ENCODE peak calls at places on chromosomes 2 and 18, in nine cellular contexts. O is iris pigment epithelial cell; E is RCC 7860; N is fibroblast of pulmonary artery; X is foreskin fibroblast; L is EL; G is stimulated activated CD4-positive, alpha-beta T cell treated with anti-CD3 and anti-CD28 coated beads, TNF-alpha, amount 100 ng/mL, for 48 hours; D is NAMALWA; R is dorsolateral prefrontal cortex. U is an unnamed sample.

GRCh38 chr2:239908308-239908707 is 116.8 kb downstream of the NDUFA10 start:
- DNase-seq in O (no peak), E (no peak), N (no peak), X (no peak), L (no peak), G (no peak), D (no peak), R (no peak), U (no peak)

GRCh38 chr18:14026199-14026598 is 106.0 kb downstream of the ZNF519 start:
- DNase-seq in O (no peak), E (no peak), N (no peak), X (no peak), L (no peak), G (no peak), D (no peak), R (no peak), U (no peak)

GRCh38 chr2:201407265-201407664 is 44.0 kb downstream of the TRAK2 start:
- DNase-seq in O (no peak), E (peak; percentile 24), N (no peak), X (no peak), L (no peak), G (no peak), D (no peak), R (no peak), U (no peak)

GRCh38 chr2:162798407-162798806 is 40.2 kb downstream of the KCNH7 start:
- DNase-seq in O (no peak), E (no peak), N (no peak), X (no peak), L (no peak), G (no peak), D (no peak), R (no peak), U (no peak)

GRCh38 chr2:64363848-64364247 is 90.1 kb upstream of the LGALSL start:
- DNase-seq in O (no peak), E (no peak), N (no peak), X (no peak), L (no peak), G (no peak), D (peak; percentile 26), R (no peak), U (no peak)

GRCh38 chr2:288002-288742 is at the start of gene ALKAL2:
- DNase-seq in O (peak; percentile 27), E (no peak), N (peak; percentile 10), X (no peak), L (no peak), G (no peak), D (no peak), R (no peak), U (no peak)

GRCh38 chr2:102025583-102026267 is 34.0 kb downstream of the IL1R2 start:
- DNase-seq in O (peak; percentile 38), E (no peak), N (no peak), X (no peak), L (no peak), G (no peak), D (no peak), R (no peak), U (no peak)

GRCh38 chr2:28360742-28361293 is 31.8 kb upstream of the FOSL2 start:
- DNase-seq in O (peak; percentile 40), E (peak; percentile 95), N (peak; percentile 64), X (peak; percentile 76), L (peak; percentile 89), G (no peak), D (no peak), R (no peak), U (no peak)

GRCh38 chr2:239964399-239965185 is 60.5 kb downstream of the NDUFA10 start:
- DNase-seq in O (no peak), E (no peak), N (no peak), X (no peak), L (no peak), G (no peak), D (no peak), R (no peak), U (no peak)

GRCh38 chr2:43292851-43293743 is 66.7 kb upstream of the ZFP36L2 start:
- DNase-seq in O (no peak), E (no peak), N (no peak), X (no peak), L (no peak), G (no peak), D (no peak), R (no peak), U (no peak)

GRCh38 chr18:10162340-10162739 is 248.5 kb downstream of the VAPA start:
- DNase-seq in O (no peak), E (no peak), N (no peak), X (no peak), L (no peak), G (no peak), D (no peak), R (no peak), U (no peak)

GRCh38 chr2:133579295-133579694 is 11.0 kb upstream of the NCKAP5 start:
- DNase-seq in O (peak; percentile 88), E (no peak), N (peak; percentile 38), X (no peak), L (peak; percentile 48), G (no peak), D (no peak), R (no peak), U (no peak)

GRCh38 chr2:109537565-109538221 is 76.1 kb downstream of the SEPTIN10 start:
- DNase-seq in O (peak; percentile 46), E (no peak), N (peak; percentile 57), X (no peak), L (no peak), G (no peak), D (no peak), R (no peak), U (no peak)

GRCh38 chr2:236376566-236377244 is 112.5 kb upstream of the ASB18 start:
- DNase-seq in O (no peak), E (no peak), N (no peak), X (no peak), L (no peak), G (no peak), D (no peak), R (no peak), U (peak; percentile 31)

GRCh38 chr2:206084870-206085741 is 868 bp downstream of the INO80D start:
- DNase-seq in O (no peak), E (no peak), N (no peak), X (no peak), L (peak; percentile 34), G (peak; percentile 38), D (peak; percentile 51), R (no peak), U (no peak)

GRCh38 chr2:218036371-218036770 is 32.7 kb upstream of the RUFY4 start:
- DNase-seq in O (no peak), E (no peak), N (no peak), X (no peak), L (no peak), G (no peak), D (peak; percentile 34), R (no peak), U (no peak)

GRCh38 chr2:102698369-102699111 is 63.3 kb upstream of the TMEM182 start:
- DNase-seq in O (no peak), E (peak; percentile 36), N (no peak), X (no peak), L (no peak), G (no peak), D (no peak), R (no peak), U (no peak)

GRCh38 chr18:295756-296155 is 27.9 kb upstream of the THOC1 start:
- DNase-seq in O (peak; percentile 30), E (no peak), N (peak; percentile 38), X (no peak), L (no peak), G (no peak), D (no peak), R (no peak), U (no peak)